ENCODE peak calls at places on chromosomes 4 and X, in six cellular contexts. One of them, this sample, is unnamed.

GRCh38 chr4:108224628-108225053 is 55.9 kb upstream of the LEF1 start:
- DNase-seq in IMR-90: peak; percentile 13
- DNase-seq in HepG2: no peak
- DNase-seq in uterus: no peak
- DNase-seq in heart left ventricle: no peak
- DNase-seq in tibial nerve: no peak
- DNase-seq in this sample: no peak

GRCh38 chr4:56142088-56142487 is 193.3 kb downstream of the CEP135 start:
- DNase-seq in IMR-90: no peak
- DNase-seq in HepG2: no peak
- DNase-seq in uterus: no peak
- DNase-seq in heart left ventricle: no peak
- DNase-seq in tibial nerve: no peak
- DNase-seq in this sample: no peak

GRCh38 chr4:14345356-14345775 is 656.9 kb upstream of the CPEB2 start:
- DNase-seq in IMR-90: peak; percentile 66
- DNase-seq in HepG2: no peak
- DNase-seq in uterus: no peak
- DNase-seq in heart left ventricle: no peak
- DNase-seq in tibial nerve: peak; percentile 13
- DNase-seq in this sample: no peak

GRCh38 chrX:152619897-152620296 is 17.8 kb upstream of the GABRQ start:
- DNase-seq in IMR-90: no peak
- DNase-seq in HepG2: no peak
- DNase-seq in uterus: no peak
- DNase-seq in heart left ventricle: no peak
- DNase-seq in tibial nerve: no peak
- DNase-seq in this sample: no peak

GRCh38 chr4:76570141-76570989 is 135.3 kb downstream of the SHROOM3 start:
- DNase-seq in IMR-90: peak; percentile 89
- DNase-seq in HepG2: peak; percentile 90
- DNase-seq in uterus: no peak
- DNase-seq in heart left ventricle: no peak
- DNase-seq in tibial nerve: no peak
- DNase-seq in this sample: no peak

GRCh38 chr4:154577324-154577723 is 13.2 kb downstream of the FGA start:
- DNase-seq in IMR-90: no peak
- DNase-seq in HepG2: peak; percentile 94
- DNase-seq in uterus: no peak
- DNase-seq in heart left ventricle: no peak
- DNase-seq in tibial nerve: no peak
- DNase-seq in this sample: no peak

GRCh38 chr4:99801005-99801699 is 15.5 kb upstream of the DAPP1 start:
- DNase-seq in IMR-90: no peak
- DNase-seq in HepG2: no peak
- DNase-seq in uterus: no peak
- DNase-seq in heart left ventricle: no peak
- DNase-seq in tibial nerve: no peak
- DNase-seq in this sample: no peak

GRCh38 chr4:186621959-186622553 is 66.7 kb upstream of the MTNR1A start:
- DNase-seq in IMR-90: peak; percentile 95
- DNase-seq in HepG2: no peak
- DNase-seq in uterus: no peak
- DNase-seq in heart left ventricle: no peak
- DNase-seq in tibial nerve: no peak
- DNase-seq in this sample: no peak

GRCh38 chr4:174314274-174314673 is 30.6 kb downstream of the CEP44 start:
- DNase-seq in IMR-90: no peak
- DNase-seq in HepG2: no peak
- DNase-seq in uterus: no peak
- DNase-seq in heart left ventricle: no peak
- DNase-seq in tibial nerve: no peak
- DNase-seq in this sample: no peak

GRCh38 chr4:8435656-8436121 is 4.8 kb downstream of the ACOX3 start:
- DNase-seq in IMR-90: peak; percentile 15
- DNase-seq in HepG2: no peak
- DNase-seq in uterus: no peak
- DNase-seq in heart left ventricle: no peak
- DNase-seq in tibial nerve: no peak
- DNase-seq in this sample: no peak

GRCh38 chrX:136546369-136546768 is 14.4 kb downstream of the VGLL1 start:
- DNase-seq in IMR-90: no peak
- DNase-seq in HepG2: no peak
- DNase-seq in uterus: no peak
- DNase-seq in heart left ventricle: no peak
- DNase-seq in tibial nerve: no peak
- DNase-seq in this sample: no peak

GRCh38 chrX:135974279-135974856 is 580 bp upstream of the MMGT1 start:
- DNase-seq in IMR-90: peak; percentile 52
- DNase-seq in HepG2: peak; percentile 2
- DNase-seq in uterus: peak; percentile 84
- DNase-seq in heart left ventricle: peak; percentile 82
- DNase-seq in tibial nerve: peak; percentile 63
- DNase-seq in this sample: peak; percentile 92

GRCh38 chrX:10612215-10612614 is 8.2 kb downstream of the MID1 start:
- DNase-seq in IMR-90: peak; percentile 84
- DNase-seq in HepG2: no peak
- DNase-seq in uterus: no peak
- DNase-seq in heart left ventricle: no peak
- DNase-seq in tibial nerve: no peak
- DNase-seq in this sample: no peak

GRCh38 chr4:1019726-1020470 is 8.5 kb downstream of the FGFRL1 start:
- DNase-seq in IMR-90: no peak
- DNase-seq in HepG2: no peak
- DNase-seq in uterus: no peak
- DNase-seq in heart left ventricle: no peak
- DNase-seq in tibial nerve: no peak
- DNase-seq in this sample: no peak

GRCh38 chr4:47525154-47525819 is 40.2 kb downstream of the ATP10D start:
- DNase-seq in IMR-90: peak; percentile 97
- DNase-seq in HepG2: no peak
- DNase-seq in uterus: peak; percentile 51
- DNase-seq in heart left ventricle: no peak
- DNase-seq in tibial nerve: peak; percentile 49
- DNase-seq in this sample: peak; percentile 17

GRCh38 chrX:107823456-107823855 is 2.2 kb upstream of the MID2 start:
- DNase-seq in IMR-90: peak; percentile 83
- DNase-seq in HepG2: no peak
- DNase-seq in uterus: no peak
- DNase-seq in heart left ventricle: no peak
- DNase-seq in tibial nerve: no peak
- DNase-seq in this sample: no peak

GRCh38 chr4:25843340-25844097 is 19.3 kb downstream of the SEL1L3 start:
- DNase-seq in IMR-90: no peak
- DNase-seq in HepG2: no peak
- DNase-seq in uterus: no peak
- DNase-seq in heart left ventricle: peak; percentile 58
- DNase-seq in tibial nerve: no peak
- DNase-seq in this sample: no peak

GRCh38 chr4:186541801-186542200 is 13.6 kb downstream of the MTNR1A start:
- DNase-seq in IMR-90: no peak
- DNase-seq in HepG2: no peak
- DNase-seq in uterus: no peak
- DNase-seq in heart left ventricle: no peak
- DNase-seq in tibial nerve: no peak
- DNase-seq in this sample: no peak

GRCh38 chr4:8192748-8193738 is 6.0 kb upstream of the SH3TC1 start:
- DNase-seq in IMR-90: peak; percentile 28
- DNase-seq in HepG2: peak; percentile 73
- DNase-seq in uterus: no peak
- DNase-seq in heart left ventricle: peak; percentile 67
- DNase-seq in tibial nerve: peak; percentile 74
- DNase-seq in this sample: peak; percentile 75

GRCh38 chr4:174038481-174038880 is 245.0 kb downstream of the FBXO8 start:
- DNase-seq in IMR-90: no peak
- DNase-seq in HepG2: no peak
- DNase-seq in uterus: no peak
- DNase-seq in heart left ventricle: no peak
- DNase-seq in tibial nerve: no peak
- DNase-seq in this sample: no peak

GRCh38 chr4:27010334-27010940 is 149.8 kb downstream of the STIM2 start:
- DNase-seq in IMR-90: peak; percentile 75
- DNase-seq in HepG2: peak; percentile 46
- DNase-seq in uterus: peak; percentile 61
- DNase-seq in heart left ventricle: peak; percentile 36
- DNase-seq in tibial nerve: peak; percentile 52
- DNase-seq in this sample: peak; percentile 29

GRCh38 chr4:11451720-11452119 is 23.0 kb upstream of the HS3ST1 start:
- DNase-seq in IMR-90: no peak
- DNase-seq in HepG2: no peak
- DNase-seq in uterus: no peak
- DNase-seq in heart left ventricle: no peak
- DNase-seq in tibial nerve: no peak
- DNase-seq in this sample: no peak

GRCh38 chr4:56817840-56818491 is 3.5 kb downstream of the SPINK2 start:
- DNase-seq in IMR-90: no peak
- DNase-seq in HepG2: no peak
- DNase-seq in uterus: no peak
- DNase-seq in heart left ventricle: no peak
- DNase-seq in tibial nerve: no peak
- DNase-seq in this sample: no peak

GRCh38 chrX:155216940-155217450 is 735 bp downstream of the VBP1 start:
- DNase-seq in IMR-90: peak; percentile 4
- DNase-seq in HepG2: no peak
- DNase-seq in uterus: no peak
- DNase-seq in heart left ventricle: no peak
- DNase-seq in tibial nerve: no peak
- DNase-seq in this sample: no peak

GRCh38 chr4:107824367-107825071 is at the start of gene SGMS2:
- DNase-seq in IMR-90: peak; percentile 84
- DNase-seq in HepG2: peak; percentile 55
- DNase-seq in uterus: peak; percentile 88
- DNase-seq in heart left ventricle: peak; percentile 90
- DNase-seq in tibial nerve: peak; percentile 83
- DNase-seq in this sample: peak; percentile 87

GRCh38 chr4:878796-879729 is 53.1 kb downstream of the GAK start:
- DNase-seq in IMR-90: no peak
- DNase-seq in HepG2: no peak
- DNase-seq in uterus: no peak
- DNase-seq in heart left ventricle: no peak
- DNase-seq in tibial nerve: no peak
- DNase-seq in this sample: no peak

GRCh38 chr4:67575232-67575888 is 16.8 kb downstream of the STAP1 start:
- DNase-seq in IMR-90: no peak
- DNase-seq in HepG2: no peak
- DNase-seq in uterus: no peak
- DNase-seq in heart left ventricle: no peak
- DNase-seq in tibial nerve: no peak
- DNase-seq in this sample: no peak
- H3K4me3 ChIP-seq in IMR-90: no peak overlapping the region
- H3K4me3 ChIP-seq in HepG2: no peak overlapping the region
- H3K4me3 ChIP-seq in uterus: no peak overlapping the region
- H3K4me3 ChIP-seq in heart left ventricle: no peak overlapping the region
- H3K4me3 ChIP-seq in tibial nerve: no peak overlapping the region
- H3K4me3 ChIP-seq in this sample: no peak overlapping the region

GRCh38 chrX:37685452-37686347 is at the start of gene XK:
- DNase-seq in IMR-90: no peak
- DNase-seq in HepG2: no peak
- DNase-seq in uterus: peak; percentile 28
- DNase-seq in heart left ventricle: peak; percentile 52
- DNase-seq in tibial nerve: no peak
- DNase-seq in this sample: peak; percentile 87
- TF ChIP-seq POLR2A in IMR-90: no peak
- TF ChIP-seq POLR2A in HepG2: no peak
- TF ChIP-seq POLR2A in uterus: no peak
- TF ChIP-seq POLR2A in heart left ventricle: no peak
- TF ChIP-seq POLR2A in tibial nerve: no peak
- TF ChIP-seq POLR2A in this sample: no peak

DNA sequence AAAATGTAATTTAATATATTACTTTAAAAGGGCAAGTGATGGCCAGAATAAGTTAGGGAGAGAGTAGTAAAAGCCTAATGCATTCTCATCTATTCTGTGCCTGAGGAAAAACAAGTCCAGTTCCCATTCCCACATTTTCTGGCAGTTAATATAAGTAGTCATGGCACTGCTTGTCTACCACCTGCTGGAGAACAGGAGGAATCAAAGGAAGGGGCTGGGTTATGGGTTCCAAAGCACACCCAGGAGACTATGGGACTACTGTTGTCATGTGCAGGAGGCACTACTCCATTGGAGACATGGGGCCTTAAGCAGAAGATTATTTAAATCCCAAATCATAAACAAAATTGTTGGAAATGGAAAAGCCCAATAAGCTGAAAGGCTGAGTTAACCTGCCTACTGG is 2618.6 kb downstream of the ARAP2 start:
- DNase-seq in IMR-90: no peak
- DNase-seq in HepG2: no peak
- DNase-seq in uterus: no peak
- DNase-seq in heart left ventricle: no peak
- DNase-seq in tibial nerve: no peak
- DNase-seq in this sample: no peak
- TF ChIP-seq CTCF in IMR-90: no peak
- TF ChIP-seq CTCF in HepG2: no peak
- TF ChIP-seq CTCF in uterus: no peak
- TF ChIP-seq CTCF in heart left ventricle: no peak
- TF ChIP-seq CTCF in tibial nerve: no peak
- TF ChIP-seq CTCF in this sample: no peak

GRCh38 chr4:165332502-165332901 is 5.0 kb downstream of the MSMO1 start:
- DNase-seq in IMR-90: no peak
- DNase-seq in HepG2: no peak
- DNase-seq in uterus: no peak
- DNase-seq in heart left ventricle: no peak
- DNase-seq in tibial nerve: no peak
- DNase-seq in this sample: no peak
- H3K4me3 ChIP-seq in IMR-90: no peak overlapping the region
- H3K4me3 ChIP-seq in HepG2: peak overlapping the region; percentile 8
- H3K4me3 ChIP-seq in uterus: no peak overlapping the region
- H3K4me3 ChIP-seq in heart left ventricle: no peak overlapping the region
- H3K4me3 ChIP-seq in tibial nerve: no peak overlapping the region
- H3K4me3 ChIP-seq in this sample: no peak overlapping the region

GRCh38 chr4:110193822-110194761 is 4.3 kb downstream of the ELOVL6 start:
- DNase-seq in IMR-90: peak; percentile 97
- DNase-seq in HepG2: peak; percentile 74
- DNase-seq in uterus: peak; percentile 89
- DNase-seq in heart left ventricle: peak; percentile 61
- DNase-seq in tibial nerve: peak; percentile 45
- DNase-seq in this sample: peak; percentile 80
- TF ChIP-seq POLR2A in IMR-90: peak; percentile 54
- TF ChIP-seq POLR2A in HepG2: peak; percentile 78
- TF ChIP-seq POLR2A in uterus: peak; percentile 30
- TF ChIP-seq POLR2A in heart left ventricle: no peak
- TF ChIP-seq POLR2A in tibial nerve: no peak
- TF ChIP-seq POLR2A in this sample: no peak

GRCh38 chr4:152436384-152436783 is 99.5 kb downstream of the FBXW7 start:
- DNase-seq in IMR-90: no peak
- DNase-seq in HepG2: no peak
- DNase-seq in uterus: no peak
- DNase-seq in heart left ventricle: no peak
- DNase-seq in tibial nerve: no peak
- DNase-seq in this sample: no peak
- TF ChIP-seq CTCF in IMR-90: no peak
- TF ChIP-seq CTCF in HepG2: peak; percentile 44
- TF ChIP-seq CTCF in uterus: no peak
- TF ChIP-seq CTCF in heart left ventricle: no peak
- TF ChIP-seq CTCF in tibial nerve: no peak
- TF ChIP-seq CTCF in this sample: no peak